ENCODE peak calls at places on chromosomes 2 and 18, in five cellular contexts. A is neuronal stem cell, R is mesenchymal stem cell, H is H9, Y is H1. N is an unnamed sample.

GRCh38 chr2:230885467-230886130 is 20.9 kb downstream of the ITM2C start:
- DNase-seq in Y (peak; percentile 68), H (peak; percentile 62), R (peak; percentile 73), A (peak; percentile 66), N (no peak)

GRCh38 chr2:200306969-200307811 is 697 bp downstream of the SPATS2L start:
- DNase-seq in H (peak; percentile 39), A (peak; percentile 50), Y (peak; percentile 60), R (peak; percentile 43), N (peak; percentile 63)

GRCh38 chr18:26438980-26439379 is 109.4 kb downstream of the KCTD1 start:
- DNase-seq in R (no peak), A (no peak), H (no peak), Y (no peak), N (no peak)

GRCh38 chr2:231642631-231643493 is 50.2 kb downstream of the TEX44 start:
- DNase-seq in R (peak; percentile 97), Y (no peak), A (no peak), H (peak; percentile 39), N (peak; percentile 100)

GRCh38 chr2:237283136-237283928 is 130.6 kb downstream of the COL6A3 start:
- DNase-seq in H (no peak), A (no peak), R (peak; percentile 58), Y (no peak), N (peak; percentile 33)

GRCh38 chr2:209578394-209579006 is 154.7 kb downstream of the MAP2 start:
- DNase-seq in R (no peak), A (no peak), Y (no peak), H (no peak), N (no peak)

GRCh38 chr2:153819501-153819900 is 52.2 kb upstream of the GALNT13 start:
- DNase-seq in R (no peak), H (peak; percentile 46), Y (no peak), A (no peak), N (no peak)

GRCh38 chr18:13362051-13362450 is 143.5 kb downstream of the LDLRAD4 start:
- DNase-seq in R (no peak), Y (no peak), A (no peak), H (no peak), N (no peak)

GRCh38 chr2:27099334-27099955 is 12.9 kb downstream of the KHK start:
- DNase-seq in R (no peak), A (no peak), Y (no peak), H (no peak), N (no peak)

GRCh38 chr2:144927429-144927828 is 407.5 kb upstream of the ZEB2 start:
- DNase-seq in A (no peak), Y (no peak), H (no peak), R (no peak), N (no peak)

GRCh38 chr2:112034924-112035323 is 20.1 kb upstream of the TMEM87B start:
- DNase-seq in R (no peak), Y (no peak), A (no peak), H (no peak), N (no peak)

GRCh38 chr2:150732064-150732463 is 244.6 kb upstream of the RND3 start:
- DNase-seq in H (no peak), A (no peak), R (peak; percentile 60), Y (no peak), N (no peak)

GRCh38 chr2:150981826-150982225 is 279.8 kb downstream of the RBM43 start:
- DNase-seq in A (no peak), H (no peak), R (peak; percentile 87), Y (no peak), N (no peak)

GRCh38 chr2:150127271-150127990 is 360.0 kb downstream of the RND3 start:
- DNase-seq in A (no peak), H (no peak), Y (no peak), R (peak; percentile 40), N (no peak)

GRCh38 chr2:67867735-67868134 is 195.1 kb downstream of the C1D start:
- DNase-seq in A (no peak), H (no peak), R (peak; percentile 19), Y (no peak), N (no peak)

GRCh38 chr2:74919827-74920226 is 38.6 kb upstream of the POLE4 start:
- DNase-seq in Y (peak; percentile 95), A (peak; percentile 67), H (peak; percentile 89), R (peak; percentile 49), N (peak; percentile 82)

GRCh38 chr2:75516378-75517122 is 44.2 kb downstream of the EVA1A start:
- DNase-seq in Y (no peak), H (no peak), R (no peak), A (no peak), N (no peak)

GRCh38 chr2:120441744-120442471 is 96.0 kb downstream of the INHBB start:
- DNase-seq in H (peak; percentile 64), Y (peak; percentile 70), A (peak; percentile 38), R (no peak), N (no peak)

GRCh38 chr2:96773922-96774321 is 13.2 kb downstream of the CNNM4 start:
- DNase-seq in A (no peak), R (peak; percentile 13), H (peak; percentile 56), Y (no peak), N (no peak)

GRCh38 chr2:224357098-224357901 is 44.6 kb downstream of the FAM124B start:
- DNase-seq in H (peak; percentile 43), R (peak; percentile 69), Y (peak; percentile 76), A (peak; percentile 61), N (peak; percentile 36)

GRCh38 chr2:229775614-229776313 is 61.4 kb upstream of the DNER start:
- DNase-seq in R (peak; percentile 21), Y (no peak), A (no peak), H (no peak), N (no peak)

GRCh38 chr18:26547302-26548143 is 830 bp downstream of the KCTD1 start:
- DNase-seq in Y (peak; percentile 84), A (peak; percentile 77), R (peak; percentile 80), H (peak; percentile 86), N (peak; percentile 77)

GRCh38 chr2:187567126-187567525 is 12.9 kb upstream of the TFPI start:
- DNase-seq in Y (no peak), H (no peak), R (peak; percentile 75), A (no peak), N (no peak)

GRCh38 chr2:133856678-133857077 is 288.4 kb upstream of the NCKAP5 start:
- DNase-seq in A (no peak), R (no peak), Y (no peak), H (no peak), N (no peak)

GRCh38 chr2:237482485-237482884 is 4.6 kb upstream of the MLPH start:
- DNase-seq in Y (no peak), R (peak; percentile 74), A (no peak), H (no peak), N (peak; percentile 29)

GRCh38 chr2:84085562-84085961 is 373.5 kb downstream of the SUCLG1 start:
- DNase-seq in R (no peak), A (no peak), Y (no peak), H (no peak), N (peak; percentile 17)

GRCh38 chr2:151733781-151734672 is at the start of gene NEB:
- DNase-seq in R (no peak), Y (no peak), A (no peak), H (no peak), N (no peak)

GRCh38 chr2:192099742-192100141 is 95.0 kb downstream of the TMEFF2 start:
- DNase-seq in A (no peak), R (no peak), H (no peak), Y (no peak), N (no peak)

GRCh38 chr2:26495705-26496271 is 17.9 kb upstream of the OTOF start:
- DNase-seq in R (no peak), H (peak; percentile 52), A (peak; percentile 65), Y (no peak), N (no peak)

GRCh38 chr2:99397251-99397920 is 60.2 kb downstream of the EIF5B start:
- DNase-seq in H (no peak), A (no peak), Y (no peak), R (no peak), N (no peak)

GRCh38 chr18:39506581-39506980 is 1941.0 kb upstream of the CELF4 start:
- DNase-seq in H (no peak), A (no peak), Y (no peak), R (no peak), N (no peak)

GRCh38 chr2:23934296-23934695 is 6.0 kb upstream of the UBXN2A start:
- DNase-seq in Y (no peak), H (no peak), R (no peak), A (no peak), N (no peak)

DNA sequence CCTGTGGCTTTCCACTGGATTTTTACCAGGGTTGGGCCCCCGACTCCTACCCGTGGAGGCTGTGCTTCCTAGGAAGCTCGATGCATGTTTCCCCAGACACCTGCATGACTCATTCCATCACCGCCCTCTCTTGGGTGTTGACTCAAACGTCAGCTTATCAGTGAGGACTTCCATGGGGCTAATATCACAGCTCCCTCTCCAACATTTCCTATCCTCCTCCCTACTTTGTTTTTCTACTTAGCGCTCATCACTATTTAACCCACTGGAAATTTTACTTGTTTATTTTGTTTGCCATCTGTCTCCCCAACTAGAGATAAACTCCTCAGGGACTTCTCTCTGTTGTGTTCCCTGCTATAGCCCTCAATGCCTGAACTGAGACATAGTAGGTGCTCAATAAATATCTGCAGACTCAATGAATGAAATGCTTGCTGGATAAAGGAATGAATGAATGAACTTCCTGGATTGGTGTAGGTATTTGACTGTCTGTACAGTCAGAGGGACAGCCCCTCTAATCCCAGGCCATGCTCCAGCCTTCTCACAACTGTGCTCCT is 89.7 kb upstream of the MSH2 start:
- DNase-seq in H (no peak), R (peak; percentile 22), Y (no peak), A (no peak), N (peak; percentile 79)
- H2BK12ac ChIP-seq in H (no peak overlapping the region), R (no peak overlapping the region), Y (no peak overlapping the region), A (no peak overlapping the region), N (peak overlapping the region; percentile 70)

GRCh38 chr18:49247786-49248185 is 212.7 kb downstream of the DYM start:
- DNase-seq in Y (no peak), A (no peak), H (no peak), R (no peak), N (no peak)
- H2BK12ac ChIP-seq in Y (no peak overlapping the region), A (no peak overlapping the region), H (no peak overlapping the region), R (no peak overlapping the region), N (no peak overlapping the region)

DNA sequence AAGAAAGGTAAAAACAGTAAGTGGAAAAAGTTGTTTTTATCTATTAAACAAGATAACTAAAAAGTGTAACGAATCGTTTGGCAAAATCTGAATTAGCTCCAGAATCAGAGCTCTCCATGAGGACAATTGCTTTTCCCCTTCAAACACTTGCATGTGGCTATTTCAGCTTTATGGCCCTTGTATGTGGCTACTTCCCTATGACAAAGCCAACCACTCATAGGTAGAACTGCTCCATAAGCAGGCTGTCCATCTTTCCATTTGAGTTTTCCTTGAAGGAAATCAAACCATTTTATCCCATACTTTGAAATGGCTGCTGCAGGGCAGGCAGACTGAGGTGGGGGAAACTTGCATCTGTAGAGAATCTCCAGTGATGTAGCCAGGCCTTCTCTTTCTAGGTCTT is 445.5 kb upstream of the ID2 start:
- DNase-seq in Y (no peak), R (no peak), A (no peak), H (no peak), N (no peak)
- H2BK12ac ChIP-seq in Y (no peak overlapping the region), R (no peak overlapping the region), A (no peak overlapping the region), H (no peak overlapping the region), N (no peak overlapping the region)

GRCh38 chr2:189580662-189581353 is at the start of gene SLC40A1:
- DNase-seq in Y (peak; percentile 68), A (peak; percentile 67), H (peak; percentile 64), R (peak; percentile 72), N (peak; percentile 35)

GRCh38 chr2:189584662-189585061 is 4.1 kb upstream of the SLC40A1 start:
- DNase-seq in Y (no peak), A (no peak), H (no peak), R (no peak), N (no peak)

GRCh38 chr2:189581354-189582139 is 961 bp upstream of the SLC40A1 start:
- DNase-seq in Y (no peak), A (peak; percentile 12), H (peak; percentile 66), R (no peak), N (peak; percentile 34)

GRCh38 chr2:189580267-189580661 is 322 bp downstream of the SLC40A1 start:
- DNase-seq in R (no peak), H (peak; percentile 57), Y (peak; percentile 53), A (no peak), N (no peak)

GRCh38 chr2:189582140-189582825 is 1.7 kb upstream of the SLC40A1 start:
- DNase-seq in Y (no peak), H (no peak), A (no peak), R (no peak), N (no peak)
- H2BK12ac ChIP-seq in Y (no peak overlapping the region), H (no peak overlapping the region), A (no peak overlapping the region), R (no peak overlapping the region), N (no peak overlapping the region)